ENCODE peak calls at places on chromosomes 12 and 14, in nine cellular contexts. S is cardiac muscle cell, A is thoracic aorta, O is transverse colon, W is stomach, R is IMR-90, P is colonic mucosa, Q is testis, V is heart left ventricle. D is an unnamed sample.

GRCh38 chr12:69247253-69248018 is 8.1 kb downstream of the CPSF6 start:
- DNase-seq in S (peak), A (no peak), O (no peak), W (no peak), R (no peak), P (no peak), Q (no peak), V (no peak), D (no peak)

GRCh38 chr14:55908071-55908470 is 210.1 kb upstream of the PELI2 start:
- DNase-seq in S (no peak), A (no peak), O (no peak), W (no peak), R (no peak), P (no peak), Q (no peak), V (no peak), D (no peak)

GRCh38 chr12:52321433-52321832 is 235 bp upstream of the KRT83 start:
- DNase-seq in S (no peak), A (no peak), O (no peak), W (no peak), R (no peak), P (no peak), Q (no peak), V (no peak), D (no peak)

GRCh38 chr12:87870061-87870460 is 159.1 kb downstream of the C12orf50 start:
- DNase-seq in S (no peak), A (no peak), O (no peak), W (no peak), R (peak), P (no peak), Q (no peak), V (no peak), D (peak)

GRCh38 chr14:98782062-98782461 is 489.9 kb downstream of the BCL11B start:
- DNase-seq in S (no peak), A (no peak), O (no peak), W (no peak), R (no peak), P (no peak), Q (no peak), V (no peak), D (no peak)

GRCh38 chr12:56590237-56590830 is 39.8 kb downstream of the BAZ2A start:
- DNase-seq in S (peak), A (no peak), O (no peak), W (no peak), R (peak), P (peak), Q (peak), V (no peak), D (peak)

GRCh38 chr12:70177637-70178036 is 65.6 kb upstream of the CNOT2 start:
- DNase-seq in S (peak), A (no peak), O (no peak), W (no peak), R (no peak), P (no peak), Q (no peak), V (no peak), D (peak)

GRCh38 chr12:1318327-1319031 is 275.9 kb downstream of the FBXL14 start:
- DNase-seq in S (peak), A (no peak), O (no peak), W (peak), R (peak), P (peak), Q (peak), V (no peak), D (peak)

GRCh38 chr12:113838896-113839295 is 127.2 kb downstream of the RBM19 start:
- DNase-seq in S (no peak), A (no peak), O (no peak), W (no peak), R (no peak), P (no peak), Q (no peak), V (no peak), D (no peak)

GRCh38 chr12:58323676-58324075 is 382.3 kb downstream of the ATP23 start:
- DNase-seq in S (no peak), A (no peak), O (no peak), W (no peak), R (peak), P (no peak), Q (no peak), V (no peak), D (no peak)

GRCh38 chr12:3150820-3151590 is 73.8 kb downstream of the TSPAN9 start:
- DNase-seq in S (peak), A (no peak), O (no peak), W (no peak), R (peak), P (no peak), Q (no peak), V (no peak), D (peak)

GRCh38 chr12:60262378-60262777 is 666.5 kb downstream of the SLC16A7 start:
- DNase-seq in S (no peak), A (no peak), O (no peak), W (no peak), R (no peak), P (no peak), Q (no peak), V (no peak), D (no peak)

GRCh38 chr12:78009031-78009430 is 178.3 kb downstream of the NAV3 start:
- DNase-seq in S (no peak), A (no peak), O (no peak), W (no peak), R (no peak), P (no peak), Q (no peak), V (no peak), D (no peak)

GRCh38 chr12:3149505-3150307 is 72.5 kb downstream of the TSPAN9 start:
- DNase-seq in S (no peak), A (no peak), O (no peak), W (no peak), R (no peak), P (no peak), Q (no peak), V (no peak), D (no peak)

GRCh38 chr14:103318750-103319419 is 15.2 kb upstream of the EIF5 start:
- DNase-seq in S (no peak), A (no peak), O (no peak), W (no peak), R (no peak), P (no peak), Q (no peak), V (no peak), D (no peak)

GRCh38 chr12:60035835-60036234 is 440.0 kb downstream of the SLC16A7 start:
- DNase-seq in S (no peak), A (no peak), O (no peak), W (no peak), R (peak), P (no peak), Q (no peak), V (no peak), D (peak)

GRCh38 chr14:87745507-87746118 is 247.4 kb downstream of the GALC start:
- DNase-seq in S (peak), A (no peak), O (no peak), W (no peak), R (peak), P (no peak), Q (peak), V (no peak), D (peak)

GRCh38 chr12:123973552-123974341 is 732 bp downstream of the ZNF664 start:
- DNase-seq in S (peak), A (no peak), O (peak), W (peak), R (peak), P (peak), Q (peak), V (peak), D (peak)

GRCh38 chr12:42790761-42791151 is 201.2 kb upstream of the PRICKLE1 start:
- DNase-seq in S (peak), A (no peak), O (peak), W (no peak), R (peak), P (no peak), Q (no peak), V (no peak), D (peak)

GRCh38 chr12:72271741-72272661 is at the start of gene TRHDE:
- DNase-seq in S (peak), A (no peak), O (peak), W (no peak), R (peak), P (peak), Q (peak), V (peak), D (peak)

GRCh38 chr14:49769171-49769570 is 1.2 kb downstream of the KLHDC2 start:
- DNase-seq in S (peak), A (no peak), O (peak), W (peak), R (peak), P (peak), Q (no peak), V (no peak), D (peak)

GRCh38 chr14:33307691-33308369 is 369.2 kb downstream of the NPAS3 start:
- DNase-seq in S (peak), A (no peak), O (no peak), W (no peak), R (no peak), P (no peak), Q (peak), V (peak), D (peak)

GRCh38 chr12:76026643-76027063 is 4.9 kb downstream of the PHLDA1 start:
- DNase-seq in S (peak), A (no peak), O (no peak), W (no peak), R (peak), P (no peak), Q (no peak), V (no peak), D (peak)

GRCh38 chr14:104707629-104708595 is 16.1 kb upstream of the ADSS1 start:
- DNase-seq in S (no peak), A (no peak), O (no peak), W (no peak), R (no peak), P (no peak), Q (no peak), V (no peak), D (no peak)

GRCh38 chr12:46386360-46386867 is 13.8 kb upstream of the SLC38A2 start:
- DNase-seq in S (peak), A (no peak), O (no peak), W (no peak), R (peak), P (no peak), Q (no peak), V (no peak), D (peak)

GRCh38 chr14:101360045-101360931 is 201.0 kb upstream of the DIO3 start:
- DNase-seq in S (peak), A (no peak), O (peak), W (no peak), R (no peak), P (peak), Q (peak), V (no peak), D (no peak)

GRCh38 chr12:58496411-58496810 is 423.9 kb downstream of the LRIG3 start:
- DNase-seq in S (no peak), A (no peak), O (no peak), W (no peak), R (peak), P (no peak), Q (no peak), V (no peak), D (peak)

GRCh38 chr12:131710464-131711457 is at the start of gene SFSWAP:
- DNase-seq in S (peak), A (no peak), O (peak), W (peak), R (peak), P (peak), Q (peak), V (peak), D (peak)

GRCh38 chr14:81269979-81270375 is 49.2 kb upstream of the GTF2A1 start:
- DNase-seq in S (no peak), A (no peak), O (no peak), W (no peak), R (no peak), P (no peak), Q (no peak), V (no peak), D (no peak)

GRCh38 chr14:22487941-22488340 is 101.1 kb downstream of the DAD1 start:
- DNase-seq in S (no peak), A (no peak), O (no peak), W (no peak), R (no peak), P (no peak), Q (no peak), V (no peak), D (no peak)
- H3K4me3 ChIP-seq in S (no peak), A (no peak), O (no peak), W (no peak), R (no peak), P (no peak), Q (no peak), V (no peak), D (no peak)

DNA sequence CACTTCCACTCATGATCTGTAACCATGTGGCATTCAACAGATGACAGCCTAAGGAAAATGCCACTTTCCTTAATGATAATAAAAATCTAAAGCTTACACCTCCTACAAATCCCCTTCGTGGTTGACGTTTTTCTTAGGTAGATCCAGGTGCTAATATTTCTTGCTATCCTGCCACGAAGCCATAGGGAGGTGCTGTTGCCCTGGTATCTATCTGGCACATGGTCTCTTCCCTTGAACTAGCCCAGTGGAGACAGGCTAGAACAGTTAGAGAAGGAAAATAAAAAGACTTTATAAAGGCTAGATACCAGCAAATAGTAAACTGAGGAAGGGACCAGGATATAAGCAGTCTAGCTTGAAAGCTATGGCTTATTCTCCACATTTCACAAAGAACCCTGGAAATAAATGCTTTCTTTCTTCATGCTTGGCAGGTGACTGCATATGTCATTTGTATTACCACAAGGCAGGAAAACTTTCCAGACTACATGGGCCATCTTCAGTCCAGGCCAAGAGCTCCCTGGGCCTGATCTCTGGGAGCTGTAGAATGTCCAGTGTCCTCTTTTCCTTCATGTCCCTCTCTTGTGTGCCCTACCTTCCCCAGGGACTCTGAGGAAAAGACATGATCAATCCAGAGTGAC is 15.3 kb downstream of the SPIC start:
- DNase-seq in S (peak), A (no peak), O (peak), W (peak), R (no peak), P (peak), Q (peak), V (no peak), D (peak)
- TF ChIP-seq CTCF in S (peak), A (no peak), O (peak), W (peak), R (no peak), P (peak), Q (no peak), V (peak), D (no peak)

DNA sequence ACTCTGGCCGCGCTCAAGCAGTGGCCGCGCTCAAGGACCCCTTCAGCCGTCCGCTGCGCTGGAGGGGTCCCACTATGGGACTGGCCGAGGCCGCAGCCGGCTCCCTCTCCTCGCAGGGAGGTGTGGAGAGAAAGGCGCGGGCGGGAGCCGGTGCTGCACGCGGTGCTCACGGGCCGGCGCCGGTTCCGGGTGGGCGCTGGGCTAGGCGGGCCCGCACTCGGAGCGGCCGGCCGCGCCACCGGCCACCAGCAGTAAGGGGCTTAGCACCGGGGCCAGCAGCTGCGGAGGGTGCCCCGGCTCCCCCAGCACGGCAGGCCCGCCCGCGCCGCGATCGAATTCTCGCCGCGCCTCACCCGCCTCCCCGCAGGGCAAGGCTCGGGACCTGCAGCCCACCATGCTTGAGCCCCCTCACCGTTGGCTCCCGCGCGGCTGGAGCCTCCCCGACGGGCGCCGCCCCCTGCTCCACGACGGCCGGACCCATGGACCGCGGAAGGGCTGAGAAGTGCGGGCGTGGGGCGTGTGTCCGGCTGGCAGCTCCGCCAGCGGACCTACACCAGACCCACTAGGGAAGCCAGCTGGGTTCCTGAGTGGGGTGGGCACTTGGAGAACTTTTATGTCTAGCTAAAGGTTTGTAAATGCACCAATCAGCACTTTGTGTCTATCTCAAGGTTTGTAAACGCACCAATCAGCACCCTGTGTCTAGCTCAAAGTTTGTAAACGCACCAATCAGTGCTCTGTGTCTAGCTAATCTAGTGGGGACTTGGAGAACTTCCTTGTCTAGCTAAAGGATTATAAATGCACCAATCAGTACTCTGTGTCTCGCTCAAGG is 49.5 kb downstream of the KLHL28 start:
- DNase-seq in S (peak), A (no peak), O (no peak), W (no peak), R (no peak), P (no peak), Q (peak), V (peak), D (no peak)
- H3K4me3 ChIP-seq in S (no peak), A (peak), O (peak), W (peak), R (peak), P (peak), Q (peak), V (peak), D (peak)

DNA sequence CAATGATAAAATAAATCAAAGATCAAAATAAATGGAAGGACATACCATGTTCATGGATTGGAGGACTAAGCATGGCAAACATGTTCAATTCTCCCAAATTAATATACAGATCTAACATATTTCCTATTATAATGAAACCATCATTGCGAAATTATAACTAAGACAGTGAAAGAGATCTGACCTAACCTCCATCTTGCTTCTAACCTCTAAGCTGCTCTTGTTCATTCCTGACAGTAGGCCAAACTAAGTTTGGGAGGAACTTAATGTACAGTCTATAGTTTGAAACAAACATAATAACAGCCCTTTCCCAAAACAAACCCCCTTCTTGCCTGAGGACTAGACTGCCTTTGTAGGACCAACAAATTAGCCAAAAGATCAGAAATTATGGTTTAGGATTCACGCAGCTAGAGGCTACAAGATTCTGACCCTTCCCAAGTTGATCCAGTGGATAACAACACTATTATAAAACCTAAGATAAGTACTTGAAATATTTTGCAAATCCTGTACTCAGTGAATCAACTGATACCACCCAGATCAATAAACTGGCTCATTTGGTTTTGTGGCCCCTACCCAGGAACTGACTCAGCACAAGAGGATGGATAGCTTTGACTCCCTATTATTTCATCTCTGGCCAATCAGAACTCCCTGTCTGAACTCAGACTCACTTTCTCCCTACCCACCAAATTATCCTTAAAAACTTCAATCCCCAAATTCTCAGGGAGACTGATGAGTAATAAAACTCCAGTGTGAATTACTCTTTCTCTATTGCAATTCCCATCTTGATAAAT is 41.7 kb upstream of the OR5AU1 start:
- DNase-seq in S (no peak), A (no peak), O (no peak), W (no peak), R (no peak), P (no peak), Q (no peak), V (no peak), D (no peak)
- TF ChIP-seq CTCF in S (no peak), A (no peak), O (no peak), W (no peak), R (no peak), P (no peak), Q (no peak), V (no peak), D (no peak)

DNA sequence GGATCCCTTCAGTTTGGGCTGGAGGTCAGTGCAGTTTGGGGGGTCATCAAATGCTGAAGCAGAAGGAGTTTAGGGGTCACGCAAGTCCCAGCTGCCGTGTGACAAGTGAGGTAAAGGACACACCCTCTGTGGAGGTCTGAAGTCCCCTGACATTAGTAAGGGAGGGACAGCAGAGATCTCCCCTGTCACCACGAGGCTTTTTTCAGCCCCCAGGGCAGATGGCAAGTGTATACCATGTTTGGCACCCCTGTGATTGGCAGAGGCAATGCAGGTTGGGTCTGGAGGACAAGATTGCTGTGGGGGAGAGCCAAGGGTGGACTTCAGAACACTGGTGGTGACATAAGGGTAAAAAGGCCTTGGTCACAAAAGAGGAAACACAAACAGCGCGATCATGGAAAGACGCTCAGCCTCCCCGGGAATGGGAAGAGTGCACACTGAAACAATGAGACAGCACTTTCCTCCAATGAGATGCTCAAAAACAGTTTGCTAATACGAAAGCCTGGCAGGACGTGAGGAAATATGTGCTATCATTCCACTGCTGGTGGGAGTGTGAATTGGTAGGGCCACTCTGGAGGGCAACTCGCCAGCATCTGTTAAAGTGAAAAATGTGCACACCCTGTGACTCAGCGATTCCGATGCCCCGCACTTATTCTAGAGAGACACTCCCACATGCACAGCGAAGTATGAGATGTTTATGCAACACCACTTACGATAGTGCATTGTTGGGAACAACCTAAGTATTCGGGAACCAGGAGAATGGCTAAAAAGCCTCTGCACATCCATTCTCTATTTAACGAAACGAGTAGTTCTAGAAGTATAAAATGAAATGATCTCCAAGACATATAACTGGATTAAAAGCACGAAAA is 14.4 kb upstream of the CD27 start:
- DNase-seq in S (peak), A (peak), O (peak), W (peak), R (peak), P (peak), Q (peak), V (peak), D (peak)
- H3K4me3 ChIP-seq in S (no peak), A (peak), O (peak), W (peak), R (peak), P (no peak), Q (no peak), V (peak), D (peak)

GRCh38 chr14:72472845-72473244 is 421.1 kb downstream of the DPF3 start:
- DNase-seq in S (no peak), A (no peak), O (no peak), W (no peak), R (peak), P (no peak), Q (no peak), V (no peak), D (peak)
- TF ChIP-seq CTCF in S (no peak), A (no peak), O (no peak), W (no peak), R (no peak), P (no peak), Q (no peak), V (no peak), D (no peak)

D was measured in fibroblast of pulmonary artery.